ENCODE peak calls at places on chromosome 14, in five cellular contexts. G is tibial artery; E is upper lobe of left lung; B is CD8-positive, alpha-beta T cell; H is endodermal cell. W is an unnamed sample.

GRCh38 chr14:63910593-63911363 is 58.0 kb downstream of the SYNE2 start:
- DNase-seq in G (no peak), B (no peak), H (no peak), E (no peak), W (no peak)

GRCh38 chr14:76253111-76253510 is 101.4 kb downstream of the GPATCH2L start:
- DNase-seq in G (no peak), B (no peak), H (no peak), E (no peak), W (no peak)

GRCh38 chr14:89245802-89246201 is 171.2 kb downstream of the FOXN3 start:
- DNase-seq in H (no peak), E (no peak), B (no peak), G (no peak), W (no peak)

GRCh38 chr14:69152944-69153847 is at the start of gene DCAF5:
- DNase-seq in G (peak; percentile 96), B (peak; percentile 96), H (peak; percentile 96), E (peak; percentile 98), W (peak; percentile 92)

GRCh38 chr14:31261859-31262739 is 54.5 kb upstream of the HECTD1 start:
- DNase-seq in H (no peak), G (peak; percentile 74), B (no peak), E (peak; percentile 77), W (peak; percentile 23)

GRCh38 chr14:30541318-30541717 is 17.6 kb upstream of the G2E3 start:
- DNase-seq in G (no peak), H (no peak), B (no peak), E (no peak), W (no peak)

GRCh38 chr14:105281354-105282097 is 19.3 kb downstream of the BRF1 start:
- DNase-seq in E (no peak), H (peak; percentile 65), G (no peak), B (no peak), W (no peak)

GRCh38 chr14:57261604-57262003 is 7.1 kb downstream of the EXOC5 start:
- DNase-seq in B (no peak), H (no peak), G (no peak), E (no peak), W (no peak)

GRCh38 chr14:90649557-90650135 is 166.6 kb downstream of the TTC7B start:
- DNase-seq in E (no peak), G (no peak), B (no peak), H (no peak), W (no peak)

GRCh38 chr14:83425138-83425537 is 1891.5 kb upstream of the SEL1L start:
- DNase-seq in H (no peak), B (no peak), G (no peak), E (no peak), W (no peak)

GRCh38 chr14:71931492-71932228 is 569 bp upstream of the RGS6 start:
- DNase-seq in E (no peak), B (no peak), G (no peak), H (no peak), W (no peak)

GRCh38 chr14:100192672-100193416 is 33.4 kb upstream of the DEGS2 start:
- DNase-seq in G (peak; percentile 99), E (peak; percentile 100), B (peak; percentile 100), H (peak; percentile 100), W (peak; percentile 99)

GRCh38 chr14:100190126-100190525 is 30.7 kb upstream of the DEGS2 start:
- DNase-seq in G (no peak), H (no peak), E (no peak), B (no peak), W (no peak)

GRCh38 chr14:100191584-100192249 is 32.3 kb upstream of the DEGS2 start:
- DNase-seq in H (no peak), B (no peak), E (no peak), G (no peak), W (no peak)

GRCh38 chr14:100192250-100192671 is 32.8 kb upstream of the DEGS2 start:
- DNase-seq in E (no peak), H (peak; percentile 55), G (peak; percentile 72), B (no peak), W (peak; percentile 29)

DNA sequence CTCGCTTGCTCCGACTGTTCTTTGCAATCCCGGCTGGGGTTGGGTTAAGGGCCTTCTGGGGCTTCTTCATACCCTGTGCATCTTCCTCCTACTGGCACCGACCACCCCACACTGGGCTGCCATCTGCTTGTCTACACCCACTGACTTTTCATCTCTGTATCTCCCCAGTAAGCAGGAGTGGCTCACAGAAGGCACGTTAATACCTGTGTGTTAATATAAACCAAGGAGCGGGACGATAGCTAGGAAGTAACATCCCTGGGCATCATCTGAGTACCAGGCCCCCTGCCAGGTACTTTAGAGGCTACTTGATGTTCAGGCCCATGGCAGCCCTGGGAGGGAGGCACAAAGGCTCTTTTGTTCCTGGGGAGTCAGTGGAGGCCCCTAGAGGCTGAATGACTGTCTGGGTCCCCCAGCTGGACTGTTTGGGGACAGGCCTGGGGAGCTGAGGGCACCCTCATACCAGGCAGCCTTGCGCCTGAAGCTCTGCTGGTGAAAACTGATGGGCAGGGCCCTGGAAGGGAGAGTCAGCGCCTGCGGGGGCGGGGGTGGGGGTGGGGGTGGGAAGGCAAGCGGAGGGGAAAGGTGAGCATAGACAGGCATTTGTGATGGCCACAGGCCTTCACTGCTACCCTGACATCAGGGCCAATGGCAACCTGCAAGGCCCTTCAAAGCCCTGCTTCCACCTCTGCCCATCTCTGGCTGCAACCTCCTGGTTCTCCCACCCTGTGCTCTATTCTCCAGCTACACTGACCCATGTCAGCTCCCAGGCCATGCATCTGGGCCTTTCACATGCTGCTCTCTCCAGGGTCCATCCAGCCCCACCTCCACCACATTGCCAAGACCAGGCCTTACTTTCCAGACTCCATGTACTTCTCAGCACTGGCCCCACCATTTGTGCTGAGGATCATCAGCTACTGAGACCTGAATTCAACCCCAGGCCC is 34.2 kb upstream of the DEGS2 start:
- DNase-seq in E (no peak), B (peak; percentile 27), H (no peak), G (no peak), W (no peak)
- TF ChIP-seq CTCF in E (no peak), B (no peak), H (no peak), G (no peak), W (peak; percentile 13)

DNA sequence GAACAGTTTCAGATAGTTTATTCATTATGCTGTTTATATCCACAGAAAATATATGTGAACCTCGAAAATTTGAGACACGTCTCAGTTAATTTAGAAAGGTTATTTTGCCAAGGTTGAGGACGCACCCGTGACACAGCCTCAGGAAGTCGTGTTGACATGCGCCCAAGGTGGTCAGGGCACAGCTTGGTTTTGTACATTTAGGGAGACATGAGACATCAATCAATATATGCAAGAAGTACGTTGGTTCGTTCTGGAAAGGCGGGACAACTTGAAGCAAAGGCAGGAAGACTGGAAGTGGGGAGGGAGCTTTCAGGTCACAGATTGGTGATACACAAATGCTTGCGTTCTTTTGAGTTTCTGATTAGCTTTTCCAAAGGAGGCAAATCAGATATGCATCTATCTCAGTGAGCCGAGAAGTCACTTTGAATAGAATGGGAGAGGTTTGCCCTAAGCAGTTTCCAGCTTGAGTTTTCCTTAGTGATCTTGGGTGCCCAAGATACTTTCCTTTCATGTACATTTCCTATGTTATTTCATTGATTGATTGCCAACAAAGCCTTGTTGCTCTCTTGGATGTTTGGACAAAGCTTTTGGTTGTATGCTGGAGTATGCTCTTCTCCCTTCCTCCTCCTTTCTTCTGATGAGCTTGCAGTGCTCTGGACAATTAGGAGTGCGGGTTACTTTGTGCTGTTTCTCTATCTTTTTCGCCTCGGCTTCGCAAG is 3.2 kb downstream of the SNAPC1 start:
- DNase-seq in H (no peak), G (no peak), E (no peak), B (no peak), W (no peak)
- H3K4me3 ChIP-seq in H (peak overlapping the region; percentile 97), G (no peak overlapping the region), E (no peak overlapping the region), B (no peak overlapping the region), W (no peak overlapping the region)

DNA sequence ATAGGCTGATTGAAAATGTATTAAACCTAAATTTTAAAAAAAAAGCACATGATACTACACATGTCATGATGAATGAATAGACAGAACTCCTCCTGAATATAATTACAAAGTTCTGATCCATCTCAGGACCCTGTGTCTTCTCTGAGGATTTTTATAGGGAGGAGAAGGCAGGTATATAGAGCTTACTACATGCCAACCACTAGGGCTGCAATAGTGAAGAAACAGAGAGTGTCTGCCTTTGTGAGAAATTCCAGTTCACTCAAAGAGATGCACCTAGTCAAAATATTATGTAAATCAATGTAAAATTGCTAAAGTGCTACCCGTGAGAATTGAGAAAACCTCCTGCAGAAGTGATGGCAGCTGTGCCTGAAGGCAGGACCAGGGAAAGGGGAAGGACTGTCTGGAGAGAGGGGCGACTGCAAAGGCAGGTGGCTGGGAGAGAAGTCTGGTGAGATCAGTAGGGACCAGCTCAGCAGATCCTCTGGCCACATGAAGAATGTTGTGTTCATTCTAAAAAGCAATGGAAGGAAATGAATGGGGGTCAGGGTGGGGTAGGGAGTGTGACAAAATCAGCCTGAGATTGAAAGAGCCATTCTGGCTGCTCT is 15.1 kb downstream of the ABHD4 start:
- DNase-seq in H (no peak), E (no peak), G (no peak), B (no peak), W (no peak)
- TF ChIP-seq CTCF in H (peak; percentile 67), E (no peak), G (no peak), B (no peak), W (no peak)

DNA sequence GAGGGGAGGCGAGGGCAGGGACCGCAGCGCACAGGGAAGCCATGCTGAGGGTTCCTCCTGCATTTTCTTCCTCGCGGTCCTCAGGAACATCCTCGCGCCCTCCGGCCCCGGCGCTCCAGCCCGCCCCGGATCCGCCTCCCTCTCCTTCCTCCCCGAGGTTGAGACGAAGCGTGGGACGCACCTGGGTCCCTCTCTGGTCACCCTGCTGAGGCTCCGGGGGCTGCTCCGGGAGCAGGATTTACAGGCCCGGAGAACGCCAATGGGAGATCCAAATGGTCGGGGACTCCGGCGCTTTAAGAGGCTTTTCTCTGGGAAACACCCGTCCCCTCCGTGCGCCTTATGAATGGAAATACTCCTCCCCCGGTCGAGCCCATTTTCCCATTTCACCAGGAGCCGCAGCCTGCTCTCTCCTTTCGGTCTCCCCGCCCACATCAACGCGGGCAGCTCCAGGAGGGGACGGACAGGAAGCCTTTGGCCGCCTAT is 379 bp upstream of the UNC79 start:
- DNase-seq in E (no peak), B (no peak), H (peak; percentile 88), G (no peak), W (no peak)
- H3K4me3 ChIP-seq in E (no peak overlapping the region), B (no peak overlapping the region), H (peak overlapping the region; percentile 83), G (no peak overlapping the region), W (no peak overlapping the region)

GRCh38 chr14:65255029-65255545 is 152.8 kb upstream of the MAX start:
- DNase-seq in H (no peak), B (no peak), G (no peak), E (no peak), W (no peak)

GRCh38 chr14:65257405-65257804 is 155.1 kb upstream of the MAX start:
- DNase-seq in E (no peak), H (no peak), G (no peak), B (no peak), W (no peak)

GRCh38 chr14:65256714-65257113 is 154.4 kb upstream of the MAX start:
- DNase-seq in H (no peak), E (no peak), B (no peak), G (no peak), W (no peak)

GRCh38 chr14:65258391-65258790 is 154.1 kb upstream of the FUT8 start:
- DNase-seq in G (no peak), H (no peak), B (no peak), E (no peak), W (no peak)

GRCh38 chr14:65255583-65256443 is 153.5 kb upstream of the MAX start:
- DNase-seq in E (peak; percentile 71), G (no peak), H (peak; percentile 95), B (peak; percentile 35), W (no peak)
- TF ChIP-seq CTCF in E (no peak), G (no peak), H (peak; percentile 49), B (no peak), W (peak; percentile 12)

W was measured in GM06990.